ENCODE peak calls at places on chromosomes 7 and 10, in five cellular contexts. H, O, S, P and Z are unnamed samples.

GRCh38 chr10:48205918-48206317 is 68.6 kb downstream of the FRMPD2 start:
- DNase-seq in H (no peak), O (no peak), S (no peak), P (no peak), Z (no peak)

GRCh38 chr10:133334495-133335237 is 2.0 kb downstream of the CALY start:
- DNase-seq in H (no peak), O (peak), S (peak), P (no peak), Z (peak)

GRCh38 chr7:69996132-69996531 is 397.9 kb downstream of the AUTS2 start:
- DNase-seq in H (no peak), O (no peak), S (no peak), P (no peak), Z (no peak)

GRCh38 chr7:67723591-67723990 is 727.0 kb downstream of the TYW1 start:
- DNase-seq in H (no peak), O (no peak), S (no peak), P (no peak), Z (no peak)

GRCh38 chr7:118057404-118057803 is 126.6 kb upstream of the LSM8 start:
- DNase-seq in H (peak), O (no peak), S (peak), P (no peak), Z (no peak)

GRCh38 chr10:113424304-113424721 is 128.5 kb upstream of the HABP2 start:
- DNase-seq in H (no peak), O (no peak), S (no peak), P (no peak), Z (peak)

GRCh38 chr7:3157541-3158287 is 114.0 kb upstream of the CARD11 start:
- DNase-seq in H (no peak), O (no peak), S (no peak), P (no peak), Z (no peak)

GRCh38 chr7:25944777-25945176 is 207.2 kb upstream of the NFE2L3 start:
- DNase-seq in H (no peak), O (no peak), S (no peak), P (no peak), Z (no peak)

GRCh38 chr7:92845736-92846135 is 9.4 kb upstream of the CDK6 start:
- DNase-seq in H (no peak), O (no peak), S (no peak), P (no peak), Z (no peak)

GRCh38 chr7:22351329-22351692 is 5.6 kb downstream of the RAPGEF5 start:
- DNase-seq in H (no peak), O (no peak), S (no peak), P (no peak), Z (no peak)
- H3K27ac ChIP-seq in H (no peak), O (no peak), S (no peak), P (no peak), Z (no peak)

GRCh38 chr7:74153736-74154135 is 20.4 kb upstream of the EIF4H start:
- DNase-seq in H (no peak), O (no peak), S (no peak), P (no peak), Z (no peak)

GRCh38 chr7:74148491-74148890 is 25.7 kb upstream of the EIF4H start:
- DNase-seq in H (no peak), O (no peak), S (no peak), P (no peak), Z (no peak)

DNA sequence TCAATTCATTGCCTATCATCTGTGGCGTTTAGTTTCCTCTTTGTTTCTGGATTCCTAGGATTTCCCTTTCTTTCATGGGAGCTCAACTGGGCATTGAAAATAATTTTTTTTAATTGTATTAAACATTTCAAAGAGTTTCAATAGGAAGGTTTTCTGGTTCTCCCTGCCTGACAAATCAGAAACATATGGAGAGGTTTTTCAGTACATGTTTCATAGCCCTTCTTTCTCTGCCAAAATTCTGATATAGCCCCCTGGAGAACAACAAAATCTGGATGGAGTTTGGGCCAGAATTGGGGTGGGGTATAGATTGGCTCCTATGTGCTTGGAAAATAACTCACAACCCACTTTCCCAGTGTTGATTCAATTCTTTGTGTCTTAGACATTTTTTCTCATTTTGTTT is 24.6 kb upstream of the EIF4H start:
- DNase-seq in H (no peak), O (no peak), S (no peak), P (no peak), Z (no peak)
- H3K27ac ChIP-seq in H (no peak), O (no peak), S (no peak), P (no peak), Z (no peak)

GRCh38 chr10:95121904-95122303 is 52.6 kb upstream of the CYP2C8 start:
- DNase-seq in H (no peak), O (no peak), S (no peak), P (no peak), Z (no peak)
- H3K27ac ChIP-seq in H (no peak), O (no peak), S (no peak), P (no peak), Z (no peak)

GRCh38 chr10:50407077-50407801 is 155.9 kb upstream of the ASAH2 start:
- DNase-seq in H (no peak), O (no peak), S (no peak), P (no peak), Z (no peak)
- H3K27ac ChIP-seq in H (peak), O (no peak), S (no peak), P (no peak), Z (no peak)